ENCODE peak calls at places on chromosomes 1 and 21, in eight cellular contexts. I is cardiac fibroblast; W is A549; G is activated CD4-positive, alpha-beta T cell treated with anti-CD3 and anti-CD28 coated beads, Interleukin-2, amount 50 U/mL, for 1 hour; J is cardiac muscle cell; H is anterior cingulate cortex; Z is posterior cingulate gyrus; R is Calu3. P is an unnamed sample.

GRCh38 chr1:89190017-89190416 is 8.7 kb downstream of the GBP4 start:
- DNase-seq in I (no peak), W (no peak), G (no peak), J (no peak), H (no peak), Z (no peak), R (no peak), P (no peak)

GRCh38 chr1:221532071-221532755 is 209.7 kb downstream of the DUSP10 start:
- DNase-seq in I (no peak), W (no peak), G (no peak), J (no peak), H (no peak), Z (no peak), R (no peak), P (no peak)

GRCh38 chr1:164784960-164785359 is 226.0 kb downstream of the PBX1 start:
- DNase-seq in I (no peak), W (no peak), G (no peak), J (no peak), H (no peak), Z (no peak), R (no peak), P (no peak)

GRCh38 chr1:116122955-116123757 is 12.0 kb downstream of the MAB21L3 start:
- DNase-seq in I (peak), W (peak), G (no peak), J (peak), H (no peak), Z (no peak), R (peak), P (no peak)

GRCh38 chr1:13797397-13797796 is 97.4 kb downstream of the PRDM2 start:
- DNase-seq in I (no peak), W (no peak), G (no peak), J (no peak), H (no peak), Z (no peak), R (no peak), P (no peak)

GRCh38 chr1:244920911-244921310 is 56.6 kb upstream of the HNRNPU start:
- DNase-seq in I (peak), W (no peak), G (no peak), J (no peak), H (no peak), Z (no peak), R (no peak), P (no peak)

GRCh38 chr1:27594542-27595510 is 9.1 kb downstream of the AHDC1 start:
- DNase-seq in I (no peak), W (no peak), G (no peak), J (no peak), H (no peak), Z (no peak), R (no peak), P (no peak)

GRCh38 chr1:177077734-177078489 is 86.6 kb downstream of the ASTN1 start:
- DNase-seq in I (no peak), W (no peak), G (no peak), J (no peak), H (no peak), Z (no peak), R (no peak), P (no peak)

GRCh38 chr1:176541663-176542062 is 78.7 kb downstream of the PAPPA2 start:
- DNase-seq in I (no peak), W (no peak), G (no peak), J (no peak), H (no peak), Z (no peak), R (no peak), P (no peak)

GRCh38 chr1:59295603-59296002 is 1.3 kb upstream of the FGGY start:
- DNase-seq in I (no peak), W (no peak), G (no peak), J (no peak), H (no peak), Z (no peak), R (no peak), P (no peak)

GRCh38 chr21:32412162-32412997 is at the start of gene EVA1C:
- DNase-seq in I (peak), W (peak), G (peak), J (peak), H (no peak), Z (peak), R (peak), P (peak)

P was measured in spleen.